ENCODE peak calls at places on chromosomes 6 and 20, in nine cellular contexts. C is IMR-90, R is lung, Q is WERI-Rb-1, K is ovary, N is stomach, L is ascending aorta, I is fibroblast of villous mesenchyme, S is NB4. O is an unnamed sample.

GRCh38 chr6:6221829-6222535 is 98.5 kb downstream of the F13A1 start:
- DNase-seq in Q (peak), L (no peak), I (no peak), N (no peak), R (no peak), S (peak), K (no peak), C (no peak), O (no peak)

GRCh38 chr6:144585217-144585814 is 300.2 kb downstream of the UTRN start:
- DNase-seq in R (no peak), C (peak), S (peak), I (peak), L (no peak), Q (no peak), N (no peak), K (no peak), O (no peak)

GRCh38 chr6:17233531-17233930 is 47.6 kb upstream of the RBM24 start:
- DNase-seq in I (no peak), Q (no peak), C (peak), N (no peak), L (no peak), S (peak), K (no peak), R (no peak), O (no peak)

GRCh38 chr20:57907131-57908083 is 197.6 kb upstream of the PMEPA1 start:
- DNase-seq in Q (peak), I (no peak), C (no peak), N (no peak), S (no peak), K (no peak), L (no peak), R (no peak), O (no peak)

GRCh38 chr6:27129917-27130316 is 117.6 kb upstream of the PRSS16 start:
- DNase-seq in R (no peak), C (no peak), L (no peak), N (no peak), I (no peak), K (no peak), S (no peak), Q (no peak), O (no peak)

GRCh38 chr20:64164123-64164836 is at the start of gene MYT1:
- DNase-seq in Q (peak), S (no peak), N (no peak), R (no peak), L (no peak), I (no peak), K (no peak), C (no peak), O (no peak)

GRCh38 chr6:84779380-84779779 is 15.0 kb upstream of the TBX18 start:
- DNase-seq in C (no peak), L (no peak), Q (no peak), I (no peak), R (no peak), S (no peak), N (no peak), K (no peak), O (no peak)

GRCh38 chr6:131602913-131603312 is 25.1 kb downstream of the MED23 start:
- DNase-seq in R (no peak), I (peak), S (no peak), N (no peak), C (peak), L (no peak), K (no peak), Q (no peak), O (no peak)

GRCh38 chr6:21163110-21163837 is 430.3 kb upstream of the SOX4 start:
- DNase-seq in N (no peak), I (peak), R (no peak), Q (no peak), L (no peak), K (no peak), S (no peak), C (peak), O (no peak)

GRCh38 chr6:51529240-51529639 is 558.2 kb downstream of the PKHD1 start:
- DNase-seq in R (no peak), K (no peak), C (no peak), Q (no peak), L (no peak), S (no peak), I (no peak), N (no peak), O (no peak)

GRCh38 chr6:27019651-27020552 is 227.6 kb upstream of the PRSS16 start:
- DNase-seq in R (peak), N (peak), L (peak), K (peak), C (peak), Q (peak), I (peak), S (peak), O (peak)

GRCh38 chr6:137264308-137265075 is 45.3 kb upstream of the IFNGR1 start:
- DNase-seq in R (no peak), N (no peak), L (no peak), I (peak), K (no peak), C (no peak), S (no peak), Q (peak), O (no peak)

GRCh38 chr20:49854190-49854875 is 41.7 kb downstream of the SLC9A8 start:
- DNase-seq in Q (peak), N (no peak), S (no peak), I (no peak), R (no peak), L (no peak), C (no peak), K (no peak), O (no peak)

GRCh38 chr20:50585214-50585613 is 75.0 kb downstream of the PTPN1 start:
- DNase-seq in C (no peak), R (no peak), Q (no peak), S (no peak), I (no peak), N (no peak), K (no peak), L (no peak), O (no peak)

GRCh38 chr6:100257661-100258395 is 206.9 kb downstream of the SIM1 start:
- DNase-seq in K (no peak), R (no peak), I (peak), S (peak), C (peak), N (no peak), L (no peak), Q (no peak), O (no peak)

GRCh38 chr20:35000311-35000921 is 44.7 kb downstream of the MYH7B start:
- DNase-seq in K (no peak), Q (no peak), C (no peak), S (no peak), R (no peak), I (no peak), L (no peak), N (no peak), O (no peak)

GRCh38 chr6:142926494-142927273 is 18.3 kb downstream of the HIVEP2 start:
- DNase-seq in S (peak), C (peak), I (peak), K (peak), L (peak), N (peak), R (peak), Q (peak), O (peak)

GRCh38 chr20:36311141-36311853 is 5.2 kb downstream of the DLGAP4 start:
- DNase-seq in K (peak), S (peak), I (no peak), Q (no peak), L (peak), C (no peak), R (no peak), N (no peak), O (no peak)

GRCh38 chr6:36285797-36286196 is 15.9 kb downstream of the PNPLA1 start:
- DNase-seq in I (no peak), R (no peak), L (no peak), S (no peak), C (no peak), K (no peak), N (no peak), Q (no peak), O (no peak)

GRCh38 chr6:16436550-16436949 is 198.2 kb downstream of the GMPR start:
- DNase-seq in S (no peak), N (no peak), I (no peak), K (no peak), C (no peak), L (no peak), R (no peak), Q (no peak), O (no peak)

GRCh38 chr20:36854343-36855240 is 21.3 kb upstream of the TLDC2 start:
- DNase-seq in S (no peak), K (no peak), L (no peak), Q (no peak), C (peak), N (no peak), I (peak), R (no peak), O (no peak)

GRCh38 chr6:146028250-146028789 is 542 bp upstream of the GRM1 start:
- DNase-seq in S (peak), R (no peak), I (peak), N (peak), C (peak), Q (peak), L (no peak), K (peak), O (no peak)

GRCh38 chr6:127481081-127481480 is 21.9 kb upstream of the KIAA0408 start:
- DNase-seq in L (no peak), N (no peak), K (no peak), R (no peak), S (no peak), C (peak), I (peak), Q (no peak), O (no peak)

GRCh38 chr6:56938634-56939294 is 16.1 kb upstream of the BEND6 start:
- DNase-seq in R (peak), I (peak), Q (no peak), K (no peak), C (peak), S (peak), N (no peak), L (peak), O (no peak)

GRCh38 chr6:169096326-169096882 is 157.2 kb downstream of the THBS2 start:
- DNase-seq in I (no peak), L (no peak), K (no peak), R (peak), S (no peak), N (no peak), C (no peak), Q (no peak), O (no peak)

GRCh38 chr6:155586036-155586557 is 130.5 kb upstream of the NOX3 start:
- DNase-seq in L (no peak), I (no peak), R (no peak), K (no peak), C (no peak), N (no peak), S (no peak), Q (no peak), O (no peak)

GRCh38 chr20:50913976-50914375 is 17.3 kb downstream of the ADNP start:
- DNase-seq in L (no peak), I (peak), K (no peak), R (no peak), S (peak), Q (no peak), N (no peak), C (peak), O (no peak)

GRCh38 chr6:163260911-163261310 is 153.6 kb upstream of the QKI start:
- DNase-seq in I (no peak), K (no peak), R (no peak), N (no peak), S (no peak), Q (no peak), C (no peak), L (no peak), O (no peak)

GRCh38 chr6:119446623-119447008 is 97.1 kb upstream of the MAN1A1 start:
- DNase-seq in C (peak), I (peak), R (peak), Q (no peak), K (peak), L (peak), S (no peak), N (peak), O (no peak)

GRCh38 chr20:38827770-38828281 is 22.3 kb downstream of the PPP1R16B start:
- DNase-seq in Q (no peak), C (no peak), R (no peak), I (no peak), N (no peak), L (no peak), K (no peak), S (no peak), O (no peak)

GRCh38 chr6:117829594-117830319 is 77.3 kb upstream of the SLC35F1 start:
- DNase-seq in N (no peak), R (no peak), L (no peak), C (peak), I (peak), K (no peak), Q (peak), S (peak), O (no peak)

GRCh38 chr6:88670369-88670768 is 293.0 kb downstream of the RNGTT start:
- DNase-seq in C (no peak), L (no peak), I (no peak), N (no peak), K (no peak), Q (no peak), S (no peak), R (no peak), O (no peak)

GRCh38 chr6:57224769-57225515 is 2.8 kb upstream of the RAB23 start:
- DNase-seq in I (peak), C (peak), Q (no peak), L (no peak), S (no peak), R (no peak), K (no peak), N (no peak), O (no peak)

GRCh38 chr20:4944918-4945317 is 56.4 kb downstream of the SLC23A2 start:
- DNase-seq in K (no peak), N (no peak), Q (no peak), C (no peak), L (no peak), I (no peak), R (no peak), S (no peak), O (no peak)

GRCh38 chr6:76772951-76773350 is 690.3 kb downstream of the HTR1B start:
- DNase-seq in K (no peak), L (no peak), C (no peak), I (no peak), N (no peak), R (no peak), S (no peak), Q (no peak), O (no peak)

GRCh38 chr6:99882151-99882702 is 111.8 kb downstream of the MCHR2 start:
- DNase-seq in Q (no peak), S (no peak), N (no peak), I (no peak), K (no peak), R (no peak), C (no peak), L (no peak), O (no peak)

GRCh38 chr6:44096615-44097014 is 30.6 kb downstream of the MRPL14 start:
- DNase-seq in I (peak), Q (peak), L (peak), N (peak), R (peak), S (peak), K (peak), C (peak), O (peak)

GRCh38 chr20:2240835-2241234 is 55.0 kb upstream of the TGM3 start:
- DNase-seq in L (no peak), R (no peak), K (no peak), I (no peak), Q (no peak), C (no peak), S (no peak), N (no peak), O (no peak)
- TF ChIP-seq CTCF in L (no peak), R (no peak), K (no peak), I (no peak), Q (no peak), C (no peak), S (no peak), N (no peak), O (no peak)

GRCh38 chr20:44199877-44200276 is 10.7 kb downstream of the OSER1 start:
- DNase-seq in R (no peak), Q (no peak), S (no peak), I (no peak), N (no peak), C (no peak), K (no peak), L (no peak), O (no peak)

GRCh38 chr20:44193801-44194200 is 6.8 kb upstream of the JPH2 start:
- DNase-seq in N (no peak), S (no peak), Q (no peak), I (no peak), K (no peak), L (no peak), R (no peak), C (no peak), O (no peak)

GRCh38 chr20:44198872-44199271 is 11.7 kb downstream of the OSER1 start:
- DNase-seq in R (no peak), L (no peak), K (no peak), Q (no peak), S (no peak), I (no peak), C (no peak), N (no peak), O (no peak)

GRCh38 chr20:44195613-44196012 is 8.6 kb upstream of the JPH2 start:
- DNase-seq in S (no peak), R (no peak), Q (no peak), C (no peak), L (no peak), K (no peak), N (no peak), I (no peak), O (no peak)

GRCh38 chr20:44196278-44196677 is 9.3 kb upstream of the JPH2 start:
- DNase-seq in Q (no peak), I (no peak), L (no peak), N (no peak), S (no peak), R (no peak), C (no peak), K (no peak), O (no peak)
- TF ChIP-seq CTCF in Q (no peak), I (no peak), L (no peak), N (no peak), S (no peak), R (no peak), C (no peak), K (no peak), O (no peak)

GRCh38 chr20:31568041-31568731 is 36.9 kb upstream of the ID1 start:
- DNase-seq in K (no peak), C (peak), N (no peak), S (no peak), Q (no peak), L (no peak), I (no peak), R (no peak), O (no peak)

GRCh38 chr20:31568773-31569162 is 36.3 kb upstream of the ID1 start:
- DNase-seq in K (no peak), L (no peak), I (no peak), R (no peak), N (no peak), C (no peak), Q (no peak), S (no peak), O (no peak)

GRCh38 chr20:31570021-31570463 is 35.0 kb upstream of the ID1 start:
- DNase-seq in S (no peak), Q (no peak), L (no peak), N (no peak), I (no peak), K (no peak), C (no peak), R (no peak), O (no peak)

GRCh38 chr20:31570735-31571617 is 34.1 kb upstream of the ID1 start:
- DNase-seq in N (no peak), K (no peak), L (peak), Q (no peak), S (no peak), R (no peak), C (no peak), I (no peak), O (no peak)

GRCh38 chr20:31569163-31570020 is 35.7 kb upstream of the ID1 start:
- DNase-seq in R (peak), L (peak), Q (peak), S (peak), C (peak), N (peak), K (peak), I (peak), O (peak)
- TF ChIP-seq CTCF in R (peak), L (peak), Q (peak), S (peak), C (peak), N (peak), K (peak), I (peak), O (peak)

GRCh38 chr6:69489970-69490369 is 306.8 kb downstream of the LMBRD1 start:
- DNase-seq in L (no peak), Q (no peak), K (no peak), S (peak), N (no peak), C (no peak), R (no peak), I (no peak), O (no peak)

DNA sequence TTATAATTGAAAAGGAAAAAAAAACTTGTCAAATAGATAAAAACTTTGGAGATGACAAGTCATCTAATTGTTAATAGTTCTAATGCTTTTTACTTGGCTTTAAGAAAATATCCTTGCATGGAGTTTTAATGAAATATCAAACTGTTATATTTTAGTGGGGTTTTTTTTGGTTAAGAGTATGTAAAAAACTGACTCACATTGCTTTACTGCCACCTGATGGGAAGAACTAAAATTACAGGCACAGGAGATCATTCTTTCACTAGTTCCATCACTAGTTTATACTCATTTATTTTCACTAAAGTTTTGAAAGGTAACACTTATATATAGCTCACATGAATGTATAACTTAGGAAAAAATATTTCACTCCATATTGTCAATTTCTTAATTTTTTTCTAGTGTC is 309.1 kb downstream of the LMBRD1 start:
- DNase-seq in S (peak), L (no peak), C (no peak), K (no peak), N (no peak), R (no peak), I (no peak), Q (no peak), O (no peak)
- TF ChIP-seq CTCF in S (peak), L (no peak), C (no peak), K (no peak), N (no peak), R (no peak), I (peak), Q (peak), O (no peak)

GRCh38 chr6:156933201-156934053 is 156.2 kb downstream of the ARID1B start:
- DNase-seq in R (peak), L (no peak), S (peak), N (peak), K (no peak), I (no peak), C (no peak), Q (peak), O (no peak)
- TF ChIP-seq CTCF in R (no peak), L (no peak), S (no peak), N (no peak), K (no peak), I (no peak), C (no peak), Q (peak), O (no peak)